ENCODE peak calls at places on chromosome 2, in four cellular contexts. J, Y, X and B are unnamed samples.

GRCh38 chr2:215718890-215719289 is 283.0 kb upstream of the FN1 start:
- DNase-seq in J (no peak), Y (no peak), X (no peak), B (no peak)

GRCh38 chr2:85669549-85669948 is 1.6 kb upstream of the SFTPB start:
- DNase-seq in J (no peak), Y (no peak), X (no peak), B (no peak)

GRCh38 chr2:67613227-67613626 is 216.1 kb downstream of the ETAA1 start:
- DNase-seq in J (no peak), Y (peak; percentile 3), X (no peak), B (no peak)

GRCh38 chr2:39289609-39290008 is 45.8 kb upstream of the CDKL4 start:
- DNase-seq in J (no peak), Y (no peak), X (no peak), B (no peak)

GRCh38 chr2:84870306-84870705 is 10.6 kb downstream of the TRABD2A start:
- DNase-seq in J (no peak), Y (no peak), X (no peak), B (no peak)

GRCh38 chr2:42855221-42855970 is 63.0 kb upstream of the HAAO start:
- DNase-seq in J (no peak), Y (no peak), X (peak; percentile 59), B (no peak)

GRCh38 chr2:204680576-204680975 is 135.3 kb downstream of the PARD3B start:
- DNase-seq in J (no peak), Y (no peak), X (no peak), B (no peak)

GRCh38 chr2:9630001-9630749 is 622 bp downstream of the YWHAQ start:
- DNase-seq in J (no peak), Y (peak; percentile 79), X (peak; percentile 91), B (peak; percentile 46)

GRCh38 chr2:72915907-72916742 is 1.2 kb upstream of the EMX1 start:
- DNase-seq in J (no peak), Y (peak; percentile 73), X (peak; percentile 78), B (peak; percentile 77)